ENCODE peak calls at places on chromosomes 16 and 17, in five cellular contexts. Q is gastrocnemius medialis, Y is left ventricle myocardium inferior, E is Panc1, M is hepatocyte. V is an unnamed sample. For H3K36me3, the result is how much of the 10 kb centered on the place peaks cover.

GRCh38 chr17:58533616-58534188 is 19.3 kb upstream of the MTMR4 start:
- DNase-seq in E (no peak), M (no peak), Q (no peak), Y (no peak), V (no peak)

GRCh38 chr17:69305177-69305576 is 21.8 kb downstream of the ABCA5 start:
- DNase-seq in Q (no peak), M (no peak), E (no peak), Y (no peak), V (no peak)

GRCh38 chr16:10751291-10751697 is 7.7 kb downstream of the NUBP1 start:
- DNase-seq in Y (no peak), Q (no peak), E (no peak), M (no peak), V (no peak)

GRCh38 chr17:33725675-33726271 is 432.7 kb upstream of the ASIC2 start:
- DNase-seq in E (no peak), Q (no peak), M (peak), Y (peak), V (peak)

GRCh38 chr17:58330997-58331814 is 2.6 kb upstream of the TSPOAP1 start:
- DNase-seq in M (no peak), E (no peak), Y (peak), Q (no peak), V (peak)

GRCh38 chr16:768428-768827 is 7.9 kb downstream of the MSLN start:
- DNase-seq in Y (no peak), M (no peak), E (no peak), Q (no peak), V (no peak)

GRCh38 chr16:29306953-29307597 is 99.4 kb downstream of the NPIPB11 start:
- DNase-seq in Y (no peak), M (no peak), E (no peak), Q (no peak), V (no peak)

GRCh38 chr16:75541236-75541635 is 5.3 kb upstream of the CHST5 start:
- DNase-seq in Y (no peak), Q (no peak), E (no peak), M (peak), V (peak)

GRCh38 chr16:57194512-57194911 is 8.4 kb downstream of the RSPRY1 start:
- DNase-seq in E (peak), M (peak), Q (no peak), Y (no peak), V (no peak)

GRCh38 chr16:6375471-6376075 is 957.1 kb upstream of the RBFOX1 start:
- DNase-seq in Y (no peak), E (no peak), Q (no peak), M (peak), V (no peak)

GRCh38 chr16:67241008-67241900 is 6.0 kb downstream of the FHOD1 start:
- DNase-seq in Y (peak), E (no peak), Q (peak), M (peak), V (peak)

DNA sequence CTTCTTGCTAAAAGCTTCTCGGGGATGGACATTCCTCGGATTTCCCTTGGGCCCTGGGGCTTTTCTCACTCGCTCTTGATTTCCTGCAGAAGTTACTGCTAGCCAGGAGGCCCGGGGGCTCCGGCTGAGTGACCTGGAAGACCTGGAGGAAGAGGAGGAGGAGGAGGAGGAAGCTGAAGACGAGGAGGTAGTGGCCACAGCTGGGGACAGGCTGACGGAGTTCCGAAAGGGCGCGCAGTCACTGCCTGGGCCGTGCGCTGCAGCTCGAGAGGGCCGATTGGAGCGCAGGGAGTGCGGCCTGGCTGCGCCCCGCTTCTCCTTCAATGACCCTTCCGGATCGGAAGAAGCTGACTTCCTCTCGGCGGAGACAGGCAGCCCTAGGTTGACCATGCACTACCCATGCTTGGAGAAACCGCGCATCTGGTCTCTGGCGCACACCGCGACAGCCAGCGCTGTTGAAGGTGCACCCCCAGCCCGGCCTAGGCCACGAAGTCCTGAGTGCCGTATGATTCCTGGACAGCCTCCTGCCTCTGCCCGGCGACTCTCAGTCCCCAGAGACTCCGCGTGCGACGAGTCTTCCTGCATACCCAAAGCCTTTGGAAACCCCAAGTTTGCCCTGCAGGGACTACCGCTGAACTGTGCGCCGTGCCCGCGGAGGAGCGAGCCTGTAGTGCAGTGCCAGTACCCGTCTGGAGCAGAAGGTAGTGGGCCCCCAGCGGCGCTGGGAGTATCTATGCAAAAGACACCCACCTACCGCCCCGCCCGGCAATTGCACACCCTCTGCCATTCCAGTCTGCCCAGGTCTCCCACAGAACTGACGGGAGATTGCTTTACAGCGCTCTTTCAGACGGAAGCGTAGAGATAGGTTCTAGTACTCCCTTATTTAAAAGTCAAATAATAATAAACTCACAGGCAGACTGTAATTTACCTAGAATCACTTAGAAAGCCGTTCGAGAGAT is 4.9 kb downstream of the IRX6 start:
- DNase-seq in Y (no peak), E (no peak), M (no peak), Q (no peak), V (no peak)
- H3K4me3 ChIP-seq in Y (no peak), E (no peak), M (no peak), Q (no peak), V (no peak)

GRCh38 chr17:55561973-55562495 is 50.8 kb upstream of the SMIM36 start:
- DNase-seq in Y (no peak), M (no peak), E (no peak), Q (no peak), V (no peak)

GRCh38 chr17:55567240-55568216 is 56.3 kb upstream of the SMIM36 start:
- DNase-seq in M (no peak), Y (peak), E (no peak), Q (no peak), V (no peak)

GRCh38 chr17:55561316-55561972 is 50.2 kb upstream of the SMIM36 start:
- DNase-seq in Y (no peak), M (no peak), E (no peak), Q (no peak), V (no peak)

GRCh38 chr17:55564077-55564476 is 52.8 kb upstream of the SMIM36 start:
- DNase-seq in E (no peak), Y (no peak), M (no peak), Q (no peak), V (no peak)

GRCh38 chr17:55563363-55563762 is 52.1 kb upstream of the SMIM36 start:
- DNase-seq in Y (no peak), Q (no peak), M (no peak), E (no peak), V (no peak)
- H3K36me3 ChIP-seq in Y (under half), Q (under half), M (under half), E (under half), V (under half)

GRCh38 chr17:72952220-72952619 is 140.3 kb downstream of the SLC39A11 start:
- DNase-seq in Q (no peak), Y (no peak), E (no peak), M (no peak), V (no peak)
- TF ChIP-seq CTCF in Q (no peak), Y (no peak), E (no peak), M (no peak), V (no peak)

DNA sequence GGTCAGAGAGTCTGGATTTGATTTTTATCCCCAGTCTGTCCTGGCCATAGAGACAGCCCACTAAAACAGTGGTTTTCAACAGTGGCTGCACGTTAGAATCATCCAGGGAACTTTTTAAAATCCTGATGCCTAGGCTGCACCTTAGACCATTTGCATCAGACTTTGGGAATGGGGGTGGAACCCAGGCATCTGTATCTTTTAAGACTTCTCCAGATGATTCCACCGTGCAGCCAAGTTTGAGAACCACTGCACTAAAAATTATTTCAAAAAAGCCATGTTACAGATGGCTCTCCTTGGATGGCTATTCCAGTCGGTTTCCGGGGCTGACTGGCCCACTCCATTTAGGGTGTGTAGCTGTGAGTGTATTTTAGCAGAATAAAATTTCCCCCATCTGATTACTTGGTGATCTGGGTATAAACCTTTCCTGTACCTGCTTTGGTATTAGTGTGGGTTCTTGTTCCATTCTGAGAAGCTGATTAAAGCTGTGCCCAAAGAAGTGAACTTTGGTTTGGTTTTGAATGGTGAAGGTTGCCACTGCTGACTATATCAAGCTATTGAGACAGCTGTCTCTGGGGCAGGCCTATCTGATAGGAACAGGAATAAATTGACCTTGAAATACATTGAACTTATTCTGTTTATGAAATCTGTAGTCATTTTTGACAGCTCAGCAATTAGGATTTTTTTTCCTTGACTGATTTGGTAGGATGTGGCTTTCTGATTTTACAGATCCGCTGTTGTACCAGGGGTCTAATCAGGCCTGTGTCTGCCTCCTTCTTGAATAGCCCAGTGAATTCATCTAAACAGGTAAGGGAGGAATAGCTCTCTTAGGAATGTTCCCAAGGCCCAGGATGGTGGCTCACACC is 1.3 kb downstream of the ATP5MC1 start:
- DNase-seq in M (no peak), Q (no peak), Y (no peak), E (no peak), V (no peak)
- H3K4me3 ChIP-seq in M (peak), Q (peak), Y (peak), E (peak), V (peak)

GRCh38 chr17:29628619-29629018 is 5.9 kb upstream of the CORO6 start:
- DNase-seq in E (no peak), Y (no peak), Q (no peak), M (no peak), V (no peak)
- H3K36me3 ChIP-seq in E (under half), Y (under half), Q (under half), M (under half), V (under half)

DNA sequence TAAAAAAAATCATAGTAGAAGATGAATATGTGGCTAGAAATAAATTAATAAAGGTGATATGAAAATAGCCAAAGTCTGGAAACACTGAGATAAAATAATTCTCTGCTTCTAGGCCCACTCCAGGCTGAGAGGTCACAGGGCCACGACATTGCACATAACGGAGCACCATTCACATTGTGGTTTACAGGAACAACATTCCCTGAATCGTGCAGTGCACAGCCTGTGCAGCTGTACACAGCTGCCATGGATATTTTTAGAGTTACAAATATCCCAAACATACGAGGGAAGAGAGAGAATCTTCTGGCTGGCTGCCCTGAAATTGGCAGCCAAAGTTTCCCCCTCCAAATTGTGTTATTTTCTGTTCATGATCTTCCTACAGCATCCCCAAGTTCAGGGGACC is 68.8 kb downstream of the GSG1L start:
- DNase-seq in Y (no peak), M (no peak), E (no peak), Q (no peak), V (no peak)
- TF ChIP-seq CTCF in Y (no peak), M (no peak), E (no peak), Q (no peak), V (no peak)

GRCh38 chr16:53744449-53744848 is 40.5 kb downstream of the FTO start:
- DNase-seq in M (no peak), Q (no peak), E (no peak), Y (no peak), V (no peak)

GRCh38 chr16:53745126-53745525 is 41.2 kb downstream of the FTO start:
- DNase-seq in Y (no peak), M (no peak), E (no peak), Q (no peak), V (no peak)

GRCh38 chr16:53741546-53741945 is 37.6 kb downstream of the FTO start:
- DNase-seq in M (no peak), Q (no peak), Y (no peak), E (no peak), V (no peak)

GRCh38 chr16:53743149-53743566 is 39.2 kb downstream of the FTO start:
- DNase-seq in Q (no peak), E (no peak), Y (no peak), M (peak), V (no peak)

DNA sequence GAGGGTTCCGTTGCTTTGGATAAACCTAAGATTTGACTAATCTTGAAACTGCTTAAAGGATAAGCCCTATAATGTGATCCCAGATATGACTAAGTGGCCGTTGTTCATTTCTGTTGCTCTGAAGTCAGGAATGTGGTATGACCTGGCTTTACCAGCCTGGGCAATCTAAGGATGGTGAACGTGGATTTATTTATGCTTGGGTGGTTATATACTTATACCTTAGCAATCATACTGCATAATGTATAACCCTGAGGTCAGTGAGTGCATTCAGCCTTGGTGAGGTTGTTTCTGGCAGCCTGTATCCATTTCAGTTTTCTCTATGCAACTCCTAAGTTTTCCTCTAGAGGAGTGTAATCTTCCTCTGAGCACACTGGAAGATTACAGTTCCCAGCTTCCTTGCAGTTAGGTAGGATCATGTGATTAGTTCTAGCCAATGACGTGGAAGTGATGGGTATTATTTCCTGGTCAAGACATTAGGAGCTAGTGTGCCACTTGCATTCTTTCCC is 41.9 kb downstream of the FTO start:
- DNase-seq in Y (no peak), Q (no peak), M (no peak), E (no peak), V (no peak)
- H3K4me3 ChIP-seq in Y (no peak), Q (no peak), M (no peak), E (no peak), V (no peak)

DNA sequence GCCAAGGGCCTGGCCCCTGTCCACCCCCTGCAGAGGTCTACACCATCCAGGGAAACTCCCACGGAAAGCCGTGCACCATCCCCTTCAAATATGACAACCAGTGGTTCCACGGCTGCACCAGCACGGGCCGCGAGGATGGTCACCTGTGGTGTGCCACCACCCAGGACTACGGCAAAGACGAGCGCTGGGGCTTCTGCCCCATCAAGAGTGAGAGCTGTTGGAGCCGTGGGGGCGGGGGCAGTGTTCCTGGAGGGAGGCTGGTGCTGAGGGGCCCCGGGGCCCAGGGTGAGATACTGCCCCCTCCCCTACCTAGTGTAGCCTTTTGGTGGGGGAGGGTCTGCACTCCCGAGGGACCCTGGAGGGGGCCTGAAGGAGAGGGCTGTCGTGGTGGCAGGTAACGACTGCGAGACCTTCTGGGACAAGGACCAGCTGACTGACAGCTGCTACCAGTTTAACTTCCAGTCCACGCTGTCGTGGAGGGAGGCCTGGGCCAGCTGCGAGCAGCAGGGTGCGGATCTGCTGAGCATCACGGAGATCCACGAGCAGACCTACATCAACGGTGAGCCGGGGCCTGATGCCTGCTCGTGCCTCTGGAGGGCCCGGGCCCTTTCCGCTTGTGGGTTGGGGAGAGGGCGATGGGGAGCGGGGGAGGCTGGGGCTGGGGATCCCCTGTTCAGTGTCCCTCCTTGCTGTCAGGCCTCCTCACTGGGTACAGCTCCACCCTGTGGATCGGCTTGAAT is 38.8 kb downstream of the MRC2 start:
- DNase-seq in E (no peak), Q (no peak), Y (no peak), M (no peak), V (no peak)
- H3K36me3 ChIP-seq in E (under half), Q (under half), Y (under half), M (under half), V (under half)

DNA sequence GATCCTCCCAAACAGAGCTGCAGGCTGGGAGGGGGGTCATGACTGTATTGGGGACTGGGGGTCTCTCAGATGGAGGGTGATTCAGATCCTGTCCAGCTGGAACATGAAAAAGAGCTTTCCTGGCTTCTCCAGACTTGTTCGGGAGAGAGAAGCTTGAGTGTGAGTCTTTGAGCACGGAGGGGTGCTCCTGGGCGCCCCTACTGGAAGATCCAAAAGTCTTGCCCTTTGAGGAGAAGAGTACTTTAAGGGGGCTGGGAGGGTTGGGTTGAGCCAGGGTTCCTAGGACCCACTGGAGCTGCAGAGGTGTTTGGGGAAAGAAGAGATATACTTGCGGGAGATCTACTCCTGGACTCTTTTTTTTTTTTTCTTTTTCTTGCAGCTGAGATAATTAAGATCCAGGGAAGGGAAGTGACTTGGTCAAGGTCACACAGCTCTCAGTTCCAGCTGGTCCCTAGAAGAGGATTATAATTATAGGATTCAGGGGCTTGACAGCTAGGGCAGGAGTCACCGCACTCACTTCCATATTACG is 8.4 kb downstream of the RARA start:
- DNase-seq in Q (no peak), M (peak), Y (peak), E (no peak), V (peak)
- TF ChIP-seq CTCF in Q (peak), M (peak), Y (peak), E (no peak), V (peak)